ENCODE peak calls at places on chromosomes 3 and 15, in four cellular contexts. One of them, this sample, is unnamed.

GRCh38 chr3:193970773-193971206 is 165.2 kb upstream of the HES1 start:
- DNase-seq in Peyer's patch: no peak
- DNase-seq in AG09309: no peak
- DNase-seq in cardiac muscle cell: no peak
- DNase-seq in this sample: no peak

GRCh38 chr3:106814231-106814630 is 563.0 kb upstream of the CCDC54 start:
- DNase-seq in cardiac muscle cell: peak; percentile 32
- DNase-seq in Peyer's patch: no peak
- DNase-seq in AG09309: no peak
- DNase-seq in this sample: no peak

GRCh38 chr3:11050666-11051323 is 58.2 kb downstream of the SLC6A1 start:
- DNase-seq in AG09309: no peak
- DNase-seq in cardiac muscle cell: no peak
- DNase-seq in Peyer's patch: no peak
- DNase-seq in this sample: no peak

GRCh38 chr3:24365168-24365567 is 129.5 kb downstream of the THRB start:
- DNase-seq in Peyer's patch: no peak
- DNase-seq in cardiac muscle cell: peak; percentile 90
- DNase-seq in AG09309: peak; percentile 46
- DNase-seq in this sample: peak; percentile 75

GRCh38 chr15:57462391-57462790 is 86.1 kb downstream of the CGNL1 start:
- DNase-seq in AG09309: no peak
- DNase-seq in Peyer's patch: no peak
- DNase-seq in cardiac muscle cell: peak; percentile 42
- DNase-seq in this sample: no peak

GRCh38 chr15:78368671-78369070 is 28.5 kb downstream of the CRABP1 start:
- DNase-seq in cardiac muscle cell: no peak
- DNase-seq in Peyer's patch: no peak
- DNase-seq in AG09309: no peak
- DNase-seq in this sample: no peak

GRCh38 chr3:169686874-169687273 is 23.4 kb upstream of the MECOM start:
- DNase-seq in Peyer's patch: no peak
- DNase-seq in AG09309: no peak
- DNase-seq in cardiac muscle cell: no peak
- DNase-seq in this sample: no peak

GRCh38 chr3:164416491-164417222 is 661.6 kb downstream of the SI start:
- DNase-seq in cardiac muscle cell: no peak
- DNase-seq in AG09309: peak; percentile 32
- DNase-seq in Peyer's patch: no peak
- DNase-seq in this sample: no peak

GRCh38 chr15:70818580-70818979 is 35.4 kb downstream of the LARP6 start:
- DNase-seq in cardiac muscle cell: no peak
- DNase-seq in Peyer's patch: no peak
- DNase-seq in AG09309: no peak
- DNase-seq in this sample: no peak

GRCh38 chr15:74220475-74221248 is 15.5 kb upstream of the CCDC33 start:
- DNase-seq in Peyer's patch: no peak
- DNase-seq in cardiac muscle cell: no peak
- DNase-seq in AG09309: no peak
- DNase-seq in this sample: no peak

GRCh38 chr15:82835391-82835917 is 26.0 kb downstream of the WHAMM start:
- DNase-seq in Peyer's patch: no peak
- DNase-seq in AG09309: no peak
- DNase-seq in cardiac muscle cell: no peak
- DNase-seq in this sample: no peak

GRCh38 chr15:82830427-82831173 is 21.2 kb downstream of the WHAMM start:
- DNase-seq in cardiac muscle cell: no peak
- DNase-seq in AG09309: no peak
- DNase-seq in Peyer's patch: no peak
- DNase-seq in this sample: no peak

GRCh38 chr15:82831894-82832600 is 22.6 kb downstream of the WHAMM start:
- DNase-seq in AG09309: no peak
- DNase-seq in Peyer's patch: no peak
- DNase-seq in cardiac muscle cell: no peak
- DNase-seq in this sample: no peak

GRCh38 chr15:82833283-82833682 is 23.9 kb downstream of the WHAMM start:
- DNase-seq in Peyer's patch: no peak
- DNase-seq in AG09309: no peak
- DNase-seq in cardiac muscle cell: no peak
- DNase-seq in this sample: no peak

DNA sequence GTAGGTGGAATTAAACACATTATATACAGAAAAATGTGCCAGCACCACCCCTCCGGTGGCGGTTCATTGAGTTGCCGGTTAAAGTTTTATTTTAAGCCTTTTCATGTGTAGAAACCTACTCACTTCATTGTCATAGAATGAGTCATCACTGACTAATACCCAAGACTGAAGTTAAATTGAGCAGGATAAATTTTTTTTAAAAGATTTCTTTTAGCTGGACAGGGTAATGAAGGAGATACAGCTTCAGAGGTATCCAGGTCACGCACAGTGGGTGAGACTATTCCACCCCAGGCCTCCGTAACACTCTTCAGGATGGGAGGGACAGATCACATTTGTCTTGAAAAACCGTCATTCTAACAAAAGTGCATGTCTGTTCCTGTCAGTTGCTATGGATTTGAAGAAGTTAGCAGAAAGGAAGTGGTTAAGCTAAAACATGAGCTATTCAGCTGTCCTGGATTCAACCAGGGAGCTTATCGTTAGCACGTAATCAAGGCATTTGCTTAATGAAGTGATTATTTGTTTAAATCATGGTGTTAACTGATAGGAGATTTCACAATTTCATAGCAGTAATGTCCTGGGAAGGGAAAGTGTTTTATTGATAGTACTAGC is 23.3 kb downstream of the WHAMM start:
- DNase-seq in Peyer's patch: no peak
- DNase-seq in cardiac muscle cell: peak; percentile 77
- DNase-seq in AG09309: peak; percentile 58
- DNase-seq in this sample: peak; percentile 70
- TF ChIP-seq CTCF in Peyer's patch: no peak
- TF ChIP-seq CTCF in cardiac muscle cell: no peak
- TF ChIP-seq CTCF in AG09309: peak; percentile 12
- TF ChIP-seq CTCF in this sample: no peak

GRCh38 chr15:48603922-48604321 is 41.6 kb downstream of the FBN1 start:
- DNase-seq in AG09309: no peak
- DNase-seq in cardiac muscle cell: no peak
- DNase-seq in Peyer's patch: no peak
- DNase-seq in this sample: no peak

GRCh38 chr15:48601095-48601494 is 44.4 kb downstream of the FBN1 start:
- DNase-seq in cardiac muscle cell: no peak
- DNase-seq in Peyer's patch: no peak
- DNase-seq in AG09309: no peak
- DNase-seq in this sample: no peak

GRCh38 chr15:48602358-48603122 is 43.0 kb downstream of the FBN1 start:
- DNase-seq in AG09309: peak; percentile 67
- DNase-seq in Peyer's patch: no peak
- DNase-seq in cardiac muscle cell: peak; percentile 90
- DNase-seq in this sample: peak; percentile 57

GRCh38 chr15:48604567-48604966 is 40.9 kb downstream of the FBN1 start:
- DNase-seq in AG09309: no peak
- DNase-seq in Peyer's patch: no peak
- DNase-seq in cardiac muscle cell: peak; percentile 62
- DNase-seq in this sample: no peak

DNA sequence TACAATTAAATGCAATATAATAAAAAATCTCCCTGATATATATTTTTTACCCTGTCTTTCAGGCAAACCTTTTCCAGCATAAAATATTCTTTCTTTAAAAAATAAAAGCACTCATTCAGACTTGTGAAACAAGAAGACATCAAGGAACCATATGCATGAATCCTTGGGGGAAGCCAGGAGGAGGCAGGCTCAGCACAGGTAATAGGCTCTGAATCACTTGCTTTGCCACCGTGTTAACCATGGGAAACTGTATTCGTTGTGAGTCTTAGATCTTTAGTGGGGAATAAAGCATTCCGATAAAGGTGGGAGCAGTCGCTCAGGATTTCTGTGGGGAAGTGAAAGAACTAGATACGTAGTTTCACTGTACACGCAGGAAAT is 42.4 kb downstream of the FBN1 start:
- DNase-seq in Peyer's patch: no peak
- DNase-seq in cardiac muscle cell: peak; percentile 47
- DNase-seq in AG09309: no peak
- DNase-seq in this sample: no peak
- H3K4me3 ChIP-seq in Peyer's patch: no peak overlapping the region
- H3K4me3 ChIP-seq in cardiac muscle cell: no peak overlapping the region
- H3K4me3 ChIP-seq in AG09309: no peak overlapping the region
- H3K4me3 ChIP-seq in this sample: no peak overlapping the region

DNA sequence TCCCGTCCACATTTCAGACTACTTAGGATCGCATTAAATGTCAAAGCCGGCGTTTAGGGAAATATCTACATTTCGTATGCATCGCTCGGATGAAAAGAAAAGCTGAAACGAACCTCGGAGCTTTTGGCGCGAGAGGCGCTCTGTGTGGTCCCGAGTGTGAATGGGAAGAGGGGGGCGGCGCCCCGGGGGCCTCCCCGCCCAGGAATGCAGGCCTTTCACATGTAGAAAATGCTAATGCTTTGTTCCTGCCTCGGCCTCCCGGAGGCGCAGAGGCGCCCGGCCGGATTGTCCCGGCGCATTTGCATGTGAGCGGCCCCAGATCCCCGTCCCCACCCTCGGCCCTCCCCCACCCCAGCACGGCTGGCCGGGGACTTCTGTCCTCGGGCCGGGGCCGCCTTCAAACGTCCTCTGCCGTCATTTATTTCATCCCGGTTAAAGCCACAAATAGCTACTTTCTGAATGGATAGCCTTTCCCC is 37.0 kb upstream of the TRIM71 start:
- DNase-seq in AG09309: no peak
- DNase-seq in cardiac muscle cell: peak; percentile 59
- DNase-seq in Peyer's patch: peak; percentile 15
- DNase-seq in this sample: no peak
- TF ChIP-seq CTCF in AG09309: peak; percentile 21
- TF ChIP-seq CTCF in cardiac muscle cell: no peak
- TF ChIP-seq CTCF in Peyer's patch: no peak
- TF ChIP-seq CTCF in this sample: no peak

GRCh38 chr3:42159706-42160472 is 68.7 kb downstream of the TRAK1 start:
- DNase-seq in Peyer's patch: peak; percentile 41
- DNase-seq in AG09309: no peak
- DNase-seq in cardiac muscle cell: peak; percentile 38
- DNase-seq in this sample: no peak
- H3K4me3 ChIP-seq in Peyer's patch: no peak overlapping the region
- H3K4me3 ChIP-seq in AG09309: no peak overlapping the region
- H3K4me3 ChIP-seq in cardiac muscle cell: peak overlapping the region; percentile 26
- H3K4me3 ChIP-seq in this sample: no peak overlapping the region

GRCh38 chr3:65077124-65077523 is 389.3 kb upstream of the ADAMTS9 start:
- DNase-seq in cardiac muscle cell: no peak
- DNase-seq in AG09309: no peak
- DNase-seq in Peyer's patch: no peak
- DNase-seq in this sample: no peak

GRCh38 chr3:65078748-65079147 is 390.9 kb upstream of the ADAMTS9 start:
- DNase-seq in AG09309: no peak
- DNase-seq in Peyer's patch: no peak
- DNase-seq in cardiac muscle cell: no peak
- DNase-seq in this sample: no peak

GRCh38 chr3:65083240-65083639 is 395.4 kb upstream of the ADAMTS9 start:
- DNase-seq in Peyer's patch: no peak
- DNase-seq in AG09309: no peak
- DNase-seq in cardiac muscle cell: peak; percentile 29
- DNase-seq in this sample: no peak

GRCh38 chr3:65080432-65080831 is 392.6 kb upstream of the ADAMTS9 start:
- DNase-seq in AG09309: no peak
- DNase-seq in cardiac muscle cell: no peak
- DNase-seq in Peyer's patch: no peak
- DNase-seq in this sample: no peak
- TF ChIP-seq CTCF in AG09309: no peak
- TF ChIP-seq CTCF in cardiac muscle cell: no peak
- TF ChIP-seq CTCF in Peyer's patch: no peak
- TF ChIP-seq CTCF in this sample: no peak

DNA sequence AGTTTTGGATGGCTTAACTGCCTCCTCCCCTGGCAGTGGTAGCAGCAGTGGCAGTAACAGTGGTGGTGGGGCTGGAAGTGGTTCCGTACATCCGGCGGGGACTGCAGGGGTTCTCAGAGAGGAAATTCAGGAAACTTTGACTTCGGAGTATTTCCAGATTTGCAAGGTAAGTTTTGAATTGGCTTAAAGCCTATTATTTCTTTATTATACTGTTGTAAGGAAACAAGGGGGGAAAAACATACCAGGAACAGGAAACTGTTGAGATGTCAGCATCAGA is 1.5 kb downstream of the STXBP5L start:
- DNase-seq in AG09309: no peak
- DNase-seq in Peyer's patch: no peak
- DNase-seq in cardiac muscle cell: no peak
- DNase-seq in this sample: no peak
- H3K4me3 ChIP-seq in AG09309: no peak overlapping the region
- H3K4me3 ChIP-seq in Peyer's patch: no peak overlapping the region
- H3K4me3 ChIP-seq in cardiac muscle cell: peak overlapping the region; percentile 45
- H3K4me3 ChIP-seq in this sample: no peak overlapping the region